ENCODE peak calls at places on chromosomes 2 and 18, in four cellular contexts. One of them, this sample, is unnamed.

GRCh38 chr18:80168982-80169381 is 59.9 kb downstream of the ADNP2 start:
- DNase-seq in activated naive CD4-positive, alpha-beta T cell: no peak
- DNase-seq in RPMI8226: no peak
- DNase-seq in right cardiac atrium: no peak
- DNase-seq in this sample: no peak

GRCh38 chr2:239184179-239184578 is 216.6 kb downstream of the HDAC4 start:
- DNase-seq in right cardiac atrium: no peak
- DNase-seq in RPMI8226: no peak
- DNase-seq in activated naive CD4-positive, alpha-beta T cell: no peak
- DNase-seq in this sample: no peak

GRCh38 chr18:42156266-42156665 is 201.2 kb downstream of the PIK3C3 start:
- DNase-seq in activated naive CD4-positive, alpha-beta T cell: no peak
- DNase-seq in RPMI8226: no peak
- DNase-seq in right cardiac atrium: no peak
- DNase-seq in this sample: no peak

GRCh38 chr2:10493636-10494281 is 45.6 kb upstream of the ODC1 start:
- DNase-seq in RPMI8226: peak
- DNase-seq in right cardiac atrium: no peak
- DNase-seq in activated naive CD4-positive, alpha-beta T cell: no peak
- DNase-seq in this sample: peak

GRCh38 chr2:113755690-113756063 is 765 bp downstream of the SLC35F5 start:
- DNase-seq in right cardiac atrium: no peak
- DNase-seq in RPMI8226: no peak
- DNase-seq in activated naive CD4-positive, alpha-beta T cell: no peak
- DNase-seq in this sample: no peak

GRCh38 chr2:151640087-151640486 is 94.2 kb downstream of the NEB start:
- DNase-seq in activated naive CD4-positive, alpha-beta T cell: no peak
- DNase-seq in RPMI8226: no peak
- DNase-seq in right cardiac atrium: no peak
- DNase-seq in this sample: no peak

GRCh38 chr2:48545244-48545643 is 15.3 kb downstream of the STON1 start:
- DNase-seq in activated naive CD4-positive, alpha-beta T cell: no peak
- DNase-seq in right cardiac atrium: no peak
- DNase-seq in RPMI8226: peak
- DNase-seq in this sample: no peak

GRCh38 chr18:48800479-48800876 is 150.3 kb downstream of the SMAD7 start:
- DNase-seq in RPMI8226: no peak
- DNase-seq in right cardiac atrium: no peak
- DNase-seq in activated naive CD4-positive, alpha-beta T cell: no peak
- DNase-seq in this sample: no peak

GRCh38 chr2:215465246-215465645 is 29.4 kb upstream of the FN1 start:
- DNase-seq in activated naive CD4-positive, alpha-beta T cell: no peak
- DNase-seq in RPMI8226: no peak
- DNase-seq in right cardiac atrium: no peak
- DNase-seq in this sample: no peak